ENCODE peak calls at places on chromosomes 13 and 19, in ten cellular contexts. One of them, this sample, is unnamed.

GRCh38 chr19:30932854-30933253 is 416.4 kb downstream of the TSHZ3 start:
- DNase-seq in Karpas-422: no peak
- DNase-seq in dorsolateral prefrontal cortex: no peak
- DNase-seq in NCI-H2171 treated with DMSO at 0.1 percent for 48 hours: no peak
- DNase-seq in T-cell: no peak
- DNase-seq in A549: no peak
- DNase-seq in activated CD4-positive, alpha-beta T cell treated with anti-CD3 and anti-CD28 coated beads, Interleukin-2, amount 50 U/mL, for 48 hours: no peak
- DNase-seq in WTC11: no peak
- DNase-seq in stimulated activated CD4-positive, alpha-beta T cell treated with anti-CD3 and anti-CD28 coated beads, Interleukin-4, amount 100 ng/mL, for 4 hours: no peak
- DNase-seq in activated B cell treated with CpG ODN at 0.5 μM for 24 hours: no peak
- DNase-seq in this sample: no peak

GRCh38 chr13:108917581-108917980 is 288.2 kb downstream of the MYO16 start:
- DNase-seq in Karpas-422: no peak
- DNase-seq in dorsolateral prefrontal cortex: no peak
- DNase-seq in NCI-H2171 treated with DMSO at 0.1 percent for 48 hours: no peak
- DNase-seq in T-cell: no peak
- DNase-seq in A549: no peak
- DNase-seq in activated CD4-positive, alpha-beta T cell treated with anti-CD3 and anti-CD28 coated beads, Interleukin-2, amount 50 U/mL, for 48 hours: no peak
- DNase-seq in WTC11: no peak
- DNase-seq in stimulated activated CD4-positive, alpha-beta T cell treated with anti-CD3 and anti-CD28 coated beads, Interleukin-4, amount 100 ng/mL, for 4 hours: no peak
- DNase-seq in activated B cell treated with CpG ODN at 0.5 μM for 24 hours: no peak
- DNase-seq in this sample: no peak

GRCh38 chr19:37466277-37466797 is 907 bp downstream of the ZNF569 start:
- DNase-seq in Karpas-422: no peak
- DNase-seq in dorsolateral prefrontal cortex: no peak
- DNase-seq in NCI-H2171 treated with DMSO at 0.1 percent for 48 hours: no peak
- DNase-seq in T-cell: no peak
- DNase-seq in A549: no peak
- DNase-seq in activated CD4-positive, alpha-beta T cell treated with anti-CD3 and anti-CD28 coated beads, Interleukin-2, amount 50 U/mL, for 48 hours: no peak
- DNase-seq in WTC11: peak
- DNase-seq in stimulated activated CD4-positive, alpha-beta T cell treated with anti-CD3 and anti-CD28 coated beads, Interleukin-4, amount 100 ng/mL, for 4 hours: no peak
- DNase-seq in activated B cell treated with CpG ODN at 0.5 μM for 24 hours: no peak
- DNase-seq in this sample: peak

GRCh38 chr19:47848871-47849473 is 10.1 kb upstream of the TPRX2 start:
- DNase-seq in Karpas-422: no peak
- DNase-seq in dorsolateral prefrontal cortex: no peak
- DNase-seq in NCI-H2171 treated with DMSO at 0.1 percent for 48 hours: no peak
- DNase-seq in T-cell: peak
- DNase-seq in A549: peak
- DNase-seq in activated CD4-positive, alpha-beta T cell treated with anti-CD3 and anti-CD28 coated beads, Interleukin-2, amount 50 U/mL, for 48 hours: peak
- DNase-seq in WTC11: peak
- DNase-seq in stimulated activated CD4-positive, alpha-beta T cell treated with anti-CD3 and anti-CD28 coated beads, Interleukin-4, amount 100 ng/mL, for 4 hours: no peak
- DNase-seq in activated B cell treated with CpG ODN at 0.5 μM for 24 hours: no peak
- DNase-seq in this sample: peak

GRCh38 chr19:33740811-33741396 is 55.8 kb upstream of the KCTD15 start:
- DNase-seq in Karpas-422: peak
- DNase-seq in dorsolateral prefrontal cortex: no peak
- DNase-seq in NCI-H2171 treated with DMSO at 0.1 percent for 48 hours: no peak
- DNase-seq in T-cell: peak
- DNase-seq in A549: peak
- DNase-seq in activated CD4-positive, alpha-beta T cell treated with anti-CD3 and anti-CD28 coated beads, Interleukin-2, amount 50 U/mL, for 48 hours: peak
- DNase-seq in WTC11: peak
- DNase-seq in stimulated activated CD4-positive, alpha-beta T cell treated with anti-CD3 and anti-CD28 coated beads, Interleukin-4, amount 100 ng/mL, for 4 hours: no peak
- DNase-seq in activated B cell treated with CpG ODN at 0.5 μM for 24 hours: no peak
- DNase-seq in this sample: peak

GRCh38 chr19:12137541-12137940 is 2.6 kb downstream of the ZNF20 start:
- DNase-seq in Karpas-422: peak
- DNase-seq in dorsolateral prefrontal cortex: no peak
- DNase-seq in NCI-H2171 treated with DMSO at 0.1 percent for 48 hours: no peak
- DNase-seq in T-cell: no peak
- DNase-seq in A549: no peak
- DNase-seq in activated CD4-positive, alpha-beta T cell treated with anti-CD3 and anti-CD28 coated beads, Interleukin-2, amount 50 U/mL, for 48 hours: peak
- DNase-seq in WTC11: peak
- DNase-seq in stimulated activated CD4-positive, alpha-beta T cell treated with anti-CD3 and anti-CD28 coated beads, Interleukin-4, amount 100 ng/mL, for 4 hours: peak
- DNase-seq in activated B cell treated with CpG ODN at 0.5 μM for 24 hours: no peak
- DNase-seq in this sample: no peak

GRCh38 chr19:51097166-51097736 is 11.0 kb downstream of the CTU1 start:
- DNase-seq in Karpas-422: peak
- DNase-seq in dorsolateral prefrontal cortex: peak
- DNase-seq in NCI-H2171 treated with DMSO at 0.1 percent for 48 hours: peak
- DNase-seq in T-cell: peak
- DNase-seq in A549: peak
- DNase-seq in activated CD4-positive, alpha-beta T cell treated with anti-CD3 and anti-CD28 coated beads, Interleukin-2, amount 50 U/mL, for 48 hours: peak
- DNase-seq in WTC11: peak
- DNase-seq in stimulated activated CD4-positive, alpha-beta T cell treated with anti-CD3 and anti-CD28 coated beads, Interleukin-4, amount 100 ng/mL, for 4 hours: peak
- DNase-seq in activated B cell treated with CpG ODN at 0.5 μM for 24 hours: peak
- DNase-seq in this sample: peak

GRCh38 chr19:6737873-6738725 is 719 bp upstream of the GPR108 start:
- DNase-seq in Karpas-422: peak
- DNase-seq in dorsolateral prefrontal cortex: peak
- DNase-seq in NCI-H2171 treated with DMSO at 0.1 percent for 48 hours: peak
- DNase-seq in T-cell: peak
- DNase-seq in A549: peak
- DNase-seq in activated CD4-positive, alpha-beta T cell treated with anti-CD3 and anti-CD28 coated beads, Interleukin-2, amount 50 U/mL, for 48 hours: peak
- DNase-seq in WTC11: peak
- DNase-seq in stimulated activated CD4-positive, alpha-beta T cell treated with anti-CD3 and anti-CD28 coated beads, Interleukin-4, amount 100 ng/mL, for 4 hours: peak
- DNase-seq in activated B cell treated with CpG ODN at 0.5 μM for 24 hours: peak
- DNase-seq in this sample: no peak

GRCh38 chr19:1813837-1814217 is 1.8 kb upstream of the ATP8B3 start:
- DNase-seq in Karpas-422: no peak
- DNase-seq in dorsolateral prefrontal cortex: no peak
- DNase-seq in NCI-H2171 treated with DMSO at 0.1 percent for 48 hours: no peak
- DNase-seq in T-cell: no peak
- DNase-seq in A549: no peak
- DNase-seq in activated CD4-positive, alpha-beta T cell treated with anti-CD3 and anti-CD28 coated beads, Interleukin-2, amount 50 U/mL, for 48 hours: no peak
- DNase-seq in WTC11: no peak
- DNase-seq in stimulated activated CD4-positive, alpha-beta T cell treated with anti-CD3 and anti-CD28 coated beads, Interleukin-4, amount 100 ng/mL, for 4 hours: no peak
- DNase-seq in activated B cell treated with CpG ODN at 0.5 μM for 24 hours: no peak
- DNase-seq in this sample: no peak

GRCh38 chr13:41017153-41017552 is 2.0 kb downstream of the ELF1 start:
- DNase-seq in Karpas-422: peak
- DNase-seq in dorsolateral prefrontal cortex: no peak
- DNase-seq in NCI-H2171 treated with DMSO at 0.1 percent for 48 hours: no peak
- DNase-seq in T-cell: no peak
- DNase-seq in A549: peak
- DNase-seq in activated CD4-positive, alpha-beta T cell treated with anti-CD3 and anti-CD28 coated beads, Interleukin-2, amount 50 U/mL, for 48 hours: no peak
- DNase-seq in WTC11: no peak
- DNase-seq in stimulated activated CD4-positive, alpha-beta T cell treated with anti-CD3 and anti-CD28 coated beads, Interleukin-4, amount 100 ng/mL, for 4 hours: no peak
- DNase-seq in activated B cell treated with CpG ODN at 0.5 μM for 24 hours: no peak
- DNase-seq in this sample: no peak

GRCh38 chr13:73556902-73557301 is 498.1 kb downstream of the KLF5 start:
- DNase-seq in Karpas-422: no peak
- DNase-seq in dorsolateral prefrontal cortex: no peak
- DNase-seq in NCI-H2171 treated with DMSO at 0.1 percent for 48 hours: no peak
- DNase-seq in T-cell: no peak
- DNase-seq in A549: no peak
- DNase-seq in activated CD4-positive, alpha-beta T cell treated with anti-CD3 and anti-CD28 coated beads, Interleukin-2, amount 50 U/mL, for 48 hours: no peak
- DNase-seq in WTC11: no peak
- DNase-seq in stimulated activated CD4-positive, alpha-beta T cell treated with anti-CD3 and anti-CD28 coated beads, Interleukin-4, amount 100 ng/mL, for 4 hours: no peak
- DNase-seq in activated B cell treated with CpG ODN at 0.5 μM for 24 hours: no peak
- DNase-seq in this sample: no peak

GRCh38 chr19:3132971-3133792 is 2.7 kb upstream of the GNA15 start:
- DNase-seq in Karpas-422: no peak
- DNase-seq in dorsolateral prefrontal cortex: peak
- DNase-seq in NCI-H2171 treated with DMSO at 0.1 percent for 48 hours: peak
- DNase-seq in T-cell: peak
- DNase-seq in A549: no peak
- DNase-seq in activated CD4-positive, alpha-beta T cell treated with anti-CD3 and anti-CD28 coated beads, Interleukin-2, amount 50 U/mL, for 48 hours: peak
- DNase-seq in WTC11: no peak
- DNase-seq in stimulated activated CD4-positive, alpha-beta T cell treated with anti-CD3 and anti-CD28 coated beads, Interleukin-4, amount 100 ng/mL, for 4 hours: peak
- DNase-seq in activated B cell treated with CpG ODN at 0.5 μM for 24 hours: peak
- DNase-seq in this sample: no peak

GRCh38 chr19:2578391-2578826 is 102.5 kb downstream of the GADD45B start:
- DNase-seq in Karpas-422: no peak
- DNase-seq in dorsolateral prefrontal cortex: peak
- DNase-seq in NCI-H2171 treated with DMSO at 0.1 percent for 48 hours: no peak
- DNase-seq in T-cell: no peak
- DNase-seq in A549: peak
- DNase-seq in activated CD4-positive, alpha-beta T cell treated with anti-CD3 and anti-CD28 coated beads, Interleukin-2, amount 50 U/mL, for 48 hours: no peak
- DNase-seq in WTC11: peak
- DNase-seq in stimulated activated CD4-positive, alpha-beta T cell treated with anti-CD3 and anti-CD28 coated beads, Interleukin-4, amount 100 ng/mL, for 4 hours: no peak
- DNase-seq in activated B cell treated with CpG ODN at 0.5 μM for 24 hours: no peak
- DNase-seq in this sample: no peak

GRCh38 chr19:45322744-45323281 is at the start of gene CKM:
- DNase-seq in Karpas-422: no peak
- DNase-seq in dorsolateral prefrontal cortex: no peak
- DNase-seq in NCI-H2171 treated with DMSO at 0.1 percent for 48 hours: peak
- DNase-seq in T-cell: no peak
- DNase-seq in A549: no peak
- DNase-seq in activated CD4-positive, alpha-beta T cell treated with anti-CD3 and anti-CD28 coated beads, Interleukin-2, amount 50 U/mL, for 48 hours: no peak
- DNase-seq in WTC11: no peak
- DNase-seq in stimulated activated CD4-positive, alpha-beta T cell treated with anti-CD3 and anti-CD28 coated beads, Interleukin-4, amount 100 ng/mL, for 4 hours: no peak
- DNase-seq in activated B cell treated with CpG ODN at 0.5 μM for 24 hours: no peak
- DNase-seq in this sample: no peak

GRCh38 chr19:4878491-4878968 is 11.1 kb upstream of the PLIN3 start:
- DNase-seq in Karpas-422: no peak
- DNase-seq in dorsolateral prefrontal cortex: peak
- DNase-seq in NCI-H2171 treated with DMSO at 0.1 percent for 48 hours: no peak
- DNase-seq in T-cell: peak
- DNase-seq in A549: no peak
- DNase-seq in activated CD4-positive, alpha-beta T cell treated with anti-CD3 and anti-CD28 coated beads, Interleukin-2, amount 50 U/mL, for 48 hours: no peak
- DNase-seq in WTC11: peak
- DNase-seq in stimulated activated CD4-positive, alpha-beta T cell treated with anti-CD3 and anti-CD28 coated beads, Interleukin-4, amount 100 ng/mL, for 4 hours: no peak
- DNase-seq in activated B cell treated with CpG ODN at 0.5 μM for 24 hours: no peak
- DNase-seq in this sample: no peak

GRCh38 chr13:73693215-73693614 is 441.0 kb downstream of the KLF12 start:
- DNase-seq in Karpas-422: no peak
- DNase-seq in dorsolateral prefrontal cortex: no peak
- DNase-seq in NCI-H2171 treated with DMSO at 0.1 percent for 48 hours: no peak
- DNase-seq in T-cell: no peak
- DNase-seq in A549: no peak
- DNase-seq in activated CD4-positive, alpha-beta T cell treated with anti-CD3 and anti-CD28 coated beads, Interleukin-2, amount 50 U/mL, for 48 hours: no peak
- DNase-seq in WTC11: no peak
- DNase-seq in stimulated activated CD4-positive, alpha-beta T cell treated with anti-CD3 and anti-CD28 coated beads, Interleukin-4, amount 100 ng/mL, for 4 hours: no peak
- DNase-seq in activated B cell treated with CpG ODN at 0.5 μM for 24 hours: no peak
- DNase-seq in this sample: no peak